ENCODE peak calls at places on chromosomes 2 and 18, in five cellular contexts. W is astrocyte of the spinal cord, V is brain microvascular endothelial cell, J is mucosa of descending colon, A is B cell. C is an unnamed sample.

GRCh38 chr2:46177461-46178089 is 119.6 kb upstream of the EPAS1 start:
- DNase-seq in V (peak), J (no peak), W (peak), A (no peak), C (no peak)

GRCh38 chr18:985301-985700 is 80.6 kb downstream of the ADCYAP1 start:
- DNase-seq in J (no peak), V (no peak), W (no peak), A (no peak), C (no peak)

GRCh38 chr2:202373490-202373889 is 2.6 kb upstream of the BMPR2 start:
- DNase-seq in A (no peak), J (no peak), W (no peak), V (peak), C (no peak)

GRCh38 chr2:181923123-181923522 is 31.6 kb downstream of the ITPRID2 start:
- DNase-seq in W (no peak), J (no peak), V (no peak), A (no peak), C (no peak)

GRCh38 chr2:25417715-25418369 is 76.1 kb upstream of the DNMT3A start:
- DNase-seq in J (no peak), W (no peak), A (peak), V (no peak), C (no peak)

GRCh38 chr2:25570161-25570840 is 103.1 kb downstream of the DTNB start:
- DNase-seq in J (no peak), W (no peak), V (no peak), A (no peak), C (peak)

GRCh38 chr2:230661072-230661957 is 51.3 kb upstream of the CAB39 start:
- DNase-seq in A (no peak), W (no peak), V (no peak), J (no peak), C (no peak)

GRCh38 chr2:217790681-217791392 is 212.0 kb downstream of the TNS1 start:
- DNase-seq in V (peak), A (no peak), W (peak), J (no peak), C (no peak)

GRCh38 chr2:9029721-9030120 is 26.2 kb upstream of the MBOAT2 start:
- DNase-seq in J (no peak), A (no peak), V (no peak), W (no peak), C (no peak)

GRCh38 chr2:180656455-180656847 is 324.0 kb upstream of the UBE2E3 start:
- DNase-seq in A (no peak), J (no peak), W (peak), V (peak), C (no peak)

DNA sequence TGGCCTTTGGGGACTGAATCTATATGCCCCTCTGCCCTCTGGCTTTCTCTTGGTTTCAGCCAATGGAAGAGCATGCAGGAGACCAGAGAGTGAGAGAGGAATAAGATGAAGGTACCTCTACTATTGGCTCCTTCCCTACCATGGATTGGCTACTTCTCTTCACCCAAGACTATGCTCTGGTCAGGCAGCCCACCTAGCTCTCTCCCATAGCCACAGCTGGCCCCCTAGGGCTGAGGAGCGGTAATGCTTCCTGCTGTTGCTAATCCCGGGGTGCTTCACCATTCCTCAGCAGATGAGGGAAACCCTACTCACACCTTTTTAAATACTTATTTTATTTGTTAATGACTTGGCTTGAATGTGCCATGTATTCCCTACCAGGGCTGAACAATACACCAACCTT is 142.4 kb downstream of the MREG start:
- DNase-seq in A (no peak), W (no peak), J (no peak), V (no peak), C (no peak)
- TF ChIP-seq CTCF in A (peak), W (peak), J (no peak), V (peak), C (no peak)

GRCh38 chr18:80170395-80171094 is 61.5 kb downstream of the ADNP2 start:
- DNase-seq in V (no peak), W (no peak), J (no peak), A (no peak), C (no peak)
- TF ChIP-seq CTCF in V (peak), W (no peak), J (no peak), A (no peak), C (no peak)

GRCh38 chr18:75068682-75069435 is 140.1 kb downstream of the PTGR3 start:
- DNase-seq in A (no peak), W (no peak), J (no peak), V (no peak), C (no peak)

GRCh38 chr18:75067996-75068645 is 140.8 kb downstream of the PTGR3 start:
- DNase-seq in W (no peak), J (no peak), V (no peak), A (no peak), C (no peak)

GRCh38 chr18:75066223-75066622 is 142.7 kb downstream of the PTGR3 start:
- DNase-seq in A (no peak), V (no peak), J (no peak), W (no peak), C (no peak)

GRCh38 chr18:75065251-75066000 is 143.5 kb downstream of the PTGR3 start:
- DNase-seq in W (no peak), A (no peak), J (no peak), V (no peak), C (no peak)

DNA sequence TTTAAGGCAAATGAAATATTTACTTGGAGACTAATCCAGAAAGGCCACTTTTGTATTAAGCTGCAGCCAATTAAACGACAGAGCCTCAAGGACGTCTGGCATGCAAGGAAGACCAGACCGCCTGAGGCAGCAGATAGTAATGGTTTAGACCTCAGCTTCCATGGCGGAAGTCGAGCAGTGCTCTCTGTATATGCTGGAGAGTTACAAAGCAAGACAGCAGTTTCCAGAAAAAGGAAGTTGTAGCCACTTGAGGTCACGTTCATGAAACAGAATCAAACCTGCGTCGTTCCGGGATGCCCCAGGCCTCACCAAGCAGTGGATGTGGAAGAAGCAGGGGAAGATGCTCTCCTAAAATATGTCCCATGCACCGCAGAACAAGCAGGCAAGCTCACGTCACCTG is 142.0 kb downstream of the PTGR3 start:
- DNase-seq in J (no peak), W (no peak), A (no peak), V (no peak), C (no peak)
- TF ChIP-seq CTCF in J (no peak), W (no peak), A (no peak), V (no peak), C (no peak)

GRCh38 chr18:50586710-50587109 is 26.8 kb downstream of the MAPK4 start:
- DNase-seq in J (no peak), A (no peak), V (no peak), W (no peak), C (no peak)
- TF ChIP-seq CTCF in J (no peak), A (no peak), V (no peak), W (no peak), C (peak)

GRCh38 chr18:36623681-36624080 is 205.1 kb downstream of the TPGS2 start:
- DNase-seq in J (no peak), A (no peak), W (no peak), V (no peak), C (no peak)

GRCh38 chr18:36625386-36625785 is 203.4 kb downstream of the TPGS2 start:
- DNase-seq in A (no peak), V (no peak), W (no peak), J (no peak), C (no peak)

GRCh38 chr18:36627616-36628015 is 201.2 kb downstream of the TPGS2 start:
- DNase-seq in V (no peak), J (no peak), W (no peak), A (no peak), C (no peak)

GRCh38 chr18:36622610-36623009 is 206.2 kb downstream of the TPGS2 start:
- DNase-seq in V (no peak), A (no peak), J (no peak), W (no peak), C (no peak)

DNA sequence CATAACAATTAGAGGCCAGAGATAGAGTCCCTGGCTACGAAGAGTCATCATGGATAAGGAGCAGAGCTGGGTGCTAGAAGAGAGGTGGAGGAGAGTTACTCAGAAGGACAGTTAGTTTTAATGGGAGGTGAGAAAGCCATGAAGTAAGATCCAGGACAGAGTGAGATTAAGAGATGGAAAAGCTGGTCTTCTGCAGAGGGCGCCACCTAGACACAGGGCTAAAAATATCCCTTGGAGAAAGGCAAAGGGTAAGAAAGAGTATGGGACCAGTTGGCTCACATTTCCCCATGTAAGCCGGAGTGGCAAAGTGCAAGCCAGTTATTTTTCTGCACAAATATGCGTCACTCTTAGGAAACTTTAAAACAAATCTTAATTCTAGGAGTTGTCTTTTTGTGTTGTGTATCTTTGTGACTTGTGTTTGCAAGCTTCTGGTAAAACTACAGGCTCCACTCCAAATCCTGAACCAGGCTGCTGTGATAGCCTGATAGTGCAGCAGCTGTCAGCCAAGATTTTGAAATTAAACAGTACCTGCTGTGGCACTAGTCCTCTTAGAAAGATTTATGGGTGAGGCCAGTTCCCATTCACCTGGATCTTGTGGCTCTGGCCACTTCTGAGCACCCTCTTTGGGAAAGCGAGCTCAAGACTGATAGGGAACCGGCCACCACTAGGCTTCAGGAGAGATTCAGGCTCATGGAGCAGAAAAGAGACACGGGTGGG is 204.2 kb downstream of the TPGS2 start:
- DNase-seq in V (no peak), W (no peak), J (no peak), A (no peak), C (no peak)
- TF ChIP-seq CTCF in V (peak), W (no peak), J (no peak), A (no peak), C (peak)

GRCh38 chr2:143574069-143574468 is 444.9 kb downstream of the ARHGAP15 start:
- DNase-seq in A (no peak), V (no peak), W (no peak), J (no peak), C (no peak)

GRCh38 chr2:143572421-143572820 is 443.2 kb downstream of the ARHGAP15 start:
- DNase-seq in W (no peak), V (no peak), A (no peak), J (no peak), C (no peak)

GRCh38 chr2:143577489-143577888 is 448.3 kb downstream of the ARHGAP15 start:
- DNase-seq in V (no peak), W (no peak), A (no peak), J (no peak), C (no peak)

GRCh38 chr2:143579456-143579855 is 450.2 kb downstream of the ARHGAP15 start:
- DNase-seq in J (no peak), V (no peak), A (no peak), W (no peak), C (no peak)

GRCh38 chr2:143575340-143575739 is 446.1 kb downstream of the ARHGAP15 start:
- DNase-seq in W (no peak), V (no peak), J (no peak), A (no peak), C (no peak)
- TF ChIP-seq CTCF in W (peak), V (peak), J (no peak), A (no peak), C (peak)

C was measured in LNCaP clone FGC.